ENCODE peak calls at places on chromosomes 16 and 17, in seven cellular contexts. A, Q, G, L, S, R and V are unnamed samples.

GRCh38 chr17:32491371-32492280 is 4.8 kb downstream of the CDK5R1 start:
- DNase-seq in A (peak; percentile 56), Q (no peak), G (peak; percentile 47), L (no peak), S (no peak), R (no peak), V (no peak)

GRCh38 chr17:78044280-78044835 is 84.2 kb downstream of the TMC6 start:
- DNase-seq in A (no peak), Q (no peak), G (no peak), L (peak; percentile 23), S (no peak), R (no peak), V (no peak)

GRCh38 chr16:67269766-67270165 is 9.6 kb upstream of the PLEKHG4 start:
- DNase-seq in A (peak; percentile 38), Q (no peak), G (no peak), L (no peak), S (no peak), R (no peak), V (no peak)

GRCh38 chr16:1887711-1888354 is 15.9 kb upstream of the MEIOB start:
- DNase-seq in A (no peak), Q (no peak), G (no peak), L (no peak), S (no peak), R (no peak), V (no peak)

GRCh38 chr17:35765731-35766488 is 5.2 kb downstream of the C17orf50 start:
- DNase-seq in A (no peak), Q (no peak), G (peak; percentile 22), L (no peak), S (no peak), R (no peak), V (no peak)

GRCh38 chr16:55039511-55039910 is 108.8 kb downstream of the IRX5 start:
- DNase-seq in A (no peak), Q (no peak), G (no peak), L (no peak), S (no peak), R (no peak), V (no peak)

GRCh38 chr16:9048302-9048700 is 43.1 kb upstream of the HAPSTR1 start:
- DNase-seq in A (no peak), Q (no peak), G (no peak), L (peak; percentile 29), S (no peak), R (no peak), V (no peak)

GRCh38 chr16:46891910-46892309 is 7.7 kb downstream of the GPT2 start:
- DNase-seq in A (no peak), Q (no peak), G (no peak), L (no peak), S (no peak), R (no peak), V (no peak)

GRCh38 chr17:71063127-71063526 is 893.8 kb downstream of the KCNJ2 start:
- DNase-seq in A (no peak), Q (no peak), G (no peak), L (no peak), S (no peak), R (no peak), V (no peak)

GRCh38 chr16:27452569-27453475 is 50.8 kb downstream of the IL21R start:
- DNase-seq in A (no peak), Q (no peak), G (no peak), L (no peak), S (peak; percentile 25), R (no peak), V (no peak)

GRCh38 chr17:66301864-66302741 is at the start of gene PRKCA:
- DNase-seq in A (peak; percentile 79), Q (no peak), G (peak; percentile 96), L (peak; percentile 29), S (no peak), R (peak; percentile 54), V (no peak)
- TF ChIP-seq YY1 in A (peak; percentile 33), Q (no peak), G (no peak), L (no peak), S (no peak), R (peak; percentile 64), V (no peak)

DNA sequence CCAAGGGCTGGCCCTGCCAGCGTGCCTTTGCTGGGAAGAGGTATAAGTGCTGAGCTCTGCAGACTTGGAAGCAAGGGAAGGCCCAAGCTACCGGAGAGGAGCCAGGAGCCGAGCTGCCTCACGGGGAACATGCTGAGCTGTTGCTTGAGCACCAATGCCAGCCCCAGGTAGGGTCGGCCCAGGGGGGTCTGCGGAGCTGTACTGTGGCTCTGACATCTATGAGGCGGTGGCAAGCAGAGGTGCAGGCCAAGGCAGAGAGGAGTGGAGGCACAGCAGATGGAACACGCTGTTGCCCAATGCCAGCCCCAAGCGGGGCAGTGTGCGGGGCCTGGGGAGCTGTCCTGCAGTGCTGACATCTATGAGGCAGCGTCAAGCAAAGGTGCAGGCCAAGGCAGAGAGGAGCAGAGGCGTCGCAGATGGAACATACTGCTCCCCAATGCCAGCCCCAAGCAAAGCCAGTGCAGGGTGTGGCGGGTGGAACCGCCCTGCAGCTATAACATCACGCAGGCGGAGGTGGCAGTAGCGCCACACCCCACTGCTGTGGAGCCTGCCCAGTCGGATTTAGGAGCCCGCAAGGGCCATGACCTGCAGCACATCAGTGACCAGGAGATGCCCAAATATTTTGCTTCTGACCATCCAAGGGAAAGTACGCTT is 10.0 kb downstream of the GGA2 start:
- DNase-seq in A (no peak), Q (no peak), G (no peak), L (no peak), S (no peak), R (no peak), V (no peak)
- H3K4me1 ChIP-seq in A (peaks cover 25% of the 10 kb centered on the region), Q (no peaks in the 10 kb centered on the region), G (peaks cover 13% of the 10 kb centered on the region), L (peaks cover 35% of the 10 kb centered on the region), S (peaks cover 31% of the 10 kb centered on the region), R (peaks cover 40% of the 10 kb centered on the region), V (peaks cover 20% of the 10 kb centered on the region)

GRCh38 chr16:35142809-35143192 is 1683.4 kb downstream of the TP53TG3F start:
- DNase-seq in A (no peak), Q (no peak), G (no peak), L (no peak), S (no peak), R (no peak), V (no peak)
- H3K9me3 ChIP-seq in A (no peaks in the 10 kb centered on the region), Q (peaks cover 59% of the 10 kb centered on the region), G (no peaks in the 10 kb centered on the region), L (peaks cover 23% of the 10 kb centered on the region), S (no peaks in the 10 kb centered on the region), R (peaks cover 97% of the 10 kb centered on the region), V (no peaks in the 10 kb centered on the region)

DNA sequence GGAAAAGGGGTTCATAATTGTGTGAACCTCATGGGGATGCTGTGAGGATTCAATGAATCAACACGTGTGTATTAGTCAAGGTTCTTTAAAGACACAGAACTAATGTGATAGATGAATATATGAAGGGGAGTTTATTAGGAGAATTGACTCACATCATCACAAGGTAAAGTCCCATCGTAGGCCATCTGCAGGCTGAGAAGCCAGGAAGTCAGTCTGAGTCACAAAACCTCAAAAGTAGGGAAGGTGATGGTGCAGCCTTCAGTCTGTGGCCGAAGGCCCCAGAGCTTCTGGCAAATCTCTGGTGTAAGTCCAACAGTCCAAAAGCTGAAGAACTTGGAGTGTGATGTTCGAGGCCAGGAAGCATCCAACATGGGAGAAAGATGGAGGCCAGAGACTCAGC is 413.4 kb downstream of the CDH13 start:
- DNase-seq in A (no peak), Q (no peak), G (no peak), L (no peak), S (no peak), R (no peak), V (no peak)
- TF ChIP-seq YY1 in A (no peak), Q (no peak), G (no peak), L (no peak), S (no peak), R (no peak), V (no peak)

DNA sequence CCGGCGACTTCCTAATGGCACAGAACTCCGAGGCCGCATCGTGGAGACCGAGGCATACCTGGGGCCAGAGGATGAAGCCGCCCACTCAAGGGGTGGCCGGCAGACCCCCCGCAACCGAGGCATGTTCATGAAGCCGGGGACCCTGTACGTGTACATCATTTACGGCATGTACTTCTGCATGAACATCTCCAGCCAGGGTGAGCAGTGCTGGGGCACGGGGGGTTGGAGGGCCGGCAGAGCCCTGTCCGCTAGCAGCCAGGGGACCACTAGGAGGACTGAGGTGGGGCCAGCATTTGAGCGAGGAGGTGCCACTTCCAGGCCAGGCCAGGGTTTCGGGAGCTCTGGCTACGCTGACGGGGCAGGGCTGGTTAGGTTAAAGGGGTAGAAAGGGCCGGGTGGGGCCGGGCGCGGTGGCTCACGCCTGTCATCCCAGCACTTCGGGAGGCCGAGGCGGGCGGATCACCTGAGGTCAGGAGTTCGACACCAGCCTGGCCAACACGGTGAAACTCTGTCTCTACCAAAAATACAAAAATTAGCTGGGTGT is 5.1 kb downstream of the MPG start:
- DNase-seq in A (no peak), Q (no peak), G (no peak), L (no peak), S (no peak), R (no peak), V (no peak)
- H3K4me1 ChIP-seq in A (no peaks in the 10 kb centered on the region), Q (peaks cover 7% of the 10 kb centered on the region), G (peaks cover 11% of the 10 kb centered on the region), L (peaks cover 4% of the 10 kb centered on the region), S (peaks cover 24% of the 10 kb centered on the region), R (peaks cover 14% of the 10 kb centered on the region), V (peaks cover 18% of the 10 kb centered on the region)

DNA sequence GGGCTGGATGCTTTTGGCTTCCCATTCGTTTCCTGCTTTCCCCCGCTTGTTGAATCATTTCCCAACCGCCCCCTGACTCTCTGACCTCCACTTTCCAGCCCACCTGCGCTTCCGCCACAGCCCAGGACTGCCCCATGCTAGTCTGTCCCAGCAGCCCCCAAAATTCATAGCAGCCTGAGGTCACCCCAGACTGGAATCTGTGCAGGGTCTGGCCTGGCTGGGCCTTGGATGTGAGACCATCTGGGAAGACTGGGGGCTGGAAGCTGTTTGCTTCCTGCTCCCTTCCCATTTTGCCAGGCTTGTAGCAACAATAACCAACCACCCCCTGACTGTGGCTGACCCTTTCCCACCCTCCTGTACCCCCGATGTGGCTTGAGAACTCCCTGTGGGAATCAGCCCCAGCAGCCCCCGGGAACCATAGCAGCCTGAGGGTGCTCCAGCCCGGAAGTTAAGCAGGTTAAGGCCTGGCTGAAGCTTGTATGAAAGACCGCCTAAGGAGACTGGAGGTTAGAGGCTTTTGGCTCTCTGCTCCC is 2290.8 kb downstream of the TP53TG3F start:
- DNase-seq in A (no peak), Q (no peak), G (no peak), L (no peak), S (no peak), R (no peak), V (no peak)
- H3K9me3 ChIP-seq in A (no peaks in the 10 kb centered on the region), Q (peaks cover 50% of the 10 kb centered on the region), G (no peaks in the 10 kb centered on the region), L (no peaks in the 10 kb centered on the region), S (no peaks in the 10 kb centered on the region), R (peaks cover 100% of the 10 kb centered on the region), V (peaks cover 4% of the 10 kb centered on the region)

GRCh38 chr16:50273382-50273690 is 7.0 kb downstream of the ADCY7 start:
- DNase-seq in A (no peak), Q (no peak), G (no peak), L (no peak), S (no peak), R (no peak), V (no peak)
- TF ChIP-seq YY1 in A (no peak), Q (no peak), G (no peak), L (no peak), S (no peak), R (no peak), V (no peak)

GRCh38 chr16:23521965-23522364 is 11.7 kb upstream of the GGA2 start:
- DNase-seq in A (no peak), Q (no peak), G (no peak), L (no peak), S (no peak), R (no peak), V (no peak)
- H3K4me1 ChIP-seq in A (peaks cover 8% of the 10 kb centered on the region), Q (no peaks in the 10 kb centered on the region), G (no peaks in the 10 kb centered on the region), L (no peaks in the 10 kb centered on the region), S (peaks cover 28% of the 10 kb centered on the region), R (no peaks in the 10 kb centered on the region), V (no peaks in the 10 kb centered on the region)